ENCODE peak calls at places on chromosomes 4 and X, in five cellular contexts. K is endothelial cell, I is brain pericyte, J is cardiac septum, F is hypothalamus. T is an unnamed sample.

GRCh38 chr4:156568041-156568440 is 403.6 kb downstream of the PDGFC start:
- DNase-seq in J (no peak), I (no peak), F (no peak), K (no peak), T (no peak)

GRCh38 chr4:176988226-176988625 is 195.5 kb upstream of the VEGFC start:
- DNase-seq in I (peak), F (no peak), K (no peak), J (no peak), T (no peak)

GRCh38 chr4:169652535-169652934 is 32.2 kb downstream of the CLCN3 start:
- DNase-seq in K (no peak), J (no peak), I (no peak), F (no peak), T (no peak)

GRCh38 chrX:129634541-129634940 is 20.2 kb downstream of the APLN start:
- DNase-seq in J (no peak), F (peak), K (no peak), I (no peak), T (no peak)

GRCh38 chr4:1601852-1602525 is 82.1 kb downstream of the FAM53A start:
- DNase-seq in I (no peak), J (peak), K (no peak), F (no peak), T (no peak)

GRCh38 chr4:25283948-25284347 is 28.6 kb upstream of the ZCCHC4 start:
- DNase-seq in I (no peak), J (no peak), F (no peak), K (no peak), T (no peak)

GRCh38 chr4:182307746-182308145 is 64.5 kb downstream of the TENM3 start:
- DNase-seq in F (no peak), I (no peak), K (no peak), J (no peak), T (peak)

GRCh38 chrX:10749113-10749512 is 128.7 kb upstream of the MID1 start:
- DNase-seq in J (no peak), K (no peak), I (no peak), F (no peak), T (no peak)

GRCh38 chr4:146643812-146644401 is 5.2 kb downstream of the POU4F2 start:
- DNase-seq in F (no peak), I (no peak), J (no peak), K (no peak), T (no peak)

GRCh38 chrX:34859191-34859590 is 83.4 kb upstream of the FAM47B start:
- DNase-seq in F (no peak), K (no peak), I (no peak), J (no peak), T (no peak)

GRCh38 chr4:1337376-1337831 is 9.6 kb upstream of the UVSSA start:
- DNase-seq in I (no peak), K (no peak), F (no peak), J (no peak), T (no peak)

GRCh38 chrX:93354651-93355050 is 318.7 kb downstream of the NAP1L3 start:
- DNase-seq in F (no peak), I (no peak), J (no peak), K (no peak), T (no peak)

GRCh38 chr4:173478136-173478860 is 51.7 kb downstream of the HAND2 start:
- DNase-seq in I (no peak), K (no peak), J (no peak), F (no peak), T (no peak)

GRCh38 chrX:14675500-14675899 is 146.2 kb downstream of the GLRA2 start:
- DNase-seq in F (no peak), I (no peak), J (no peak), K (no peak), T (no peak)

GRCh38 chr4:186666252-186666651 is 57.4 kb downstream of the FAT1 start:
- DNase-seq in I (no peak), F (no peak), K (no peak), J (no peak), T (no peak)

GRCh38 chr4:82524570-82525152 is 37.1 kb downstream of the TMEM150C start:
- DNase-seq in J (no peak), K (no peak), I (no peak), F (no peak), T (no peak)

GRCh38 chrX:11787564-11787963 is 29.5 kb downstream of the MSL3 start:
- DNase-seq in J (peak), K (peak), I (peak), F (peak), T (peak)

GRCh38 chrX:30010471-30010870 is 204.9 kb upstream of the MAGEB2 start:
- DNase-seq in J (no peak), K (no peak), I (no peak), F (no peak), T (no peak)

GRCh38 chr4:25440478-25441030 is 63.5 kb downstream of the ANAPC4 start:
- DNase-seq in I (no peak), K (no peak), F (peak), J (no peak), T (peak)

GRCh38 chrX:132592880-132593279 is 104.0 kb upstream of the MBNL3 start:
- DNase-seq in F (peak), K (peak), I (no peak), J (no peak), T (peak)

GRCh38 chrX:103356897-103357296 is 591 bp downstream of the TCEAL9 start:
- DNase-seq in F (peak), J (no peak), K (peak), I (no peak), T (no peak)

GRCh38 chrX:114903618-114904017 is 113.8 kb downstream of the IL13RA2 start:
- DNase-seq in F (no peak), I (no peak), J (no peak), K (no peak), T (no peak)

GRCh38 chr4:176432811-176433540 is 113.2 kb downstream of the SPCS3 start:
- DNase-seq in K (no peak), I (peak), F (no peak), J (no peak), T (no peak)

GRCh38 chr4:3371581-3372001 is 70.2 kb upstream of the HGFAC start:
- DNase-seq in J (no peak), K (no peak), I (no peak), F (no peak), T (no peak)

GRCh38 chr4:40524642-40525041 is 105.0 kb downstream of the RBM47 start:
- DNase-seq in I (no peak), J (no peak), F (no peak), K (no peak), T (no peak)

GRCh38 chr4:6180841-6181631 is 19.3 kb downstream of the JAKMIP1 start:
- DNase-seq in I (no peak), J (no peak), K (no peak), F (no peak), T (no peak)

GRCh38 chr4:38160487-38161207 is 200.4 kb downstream of the PTTG2 start:
- DNase-seq in J (no peak), F (no peak), I (peak), K (no peak), T (no peak)

GRCh38 chrX:41164469-41164868 is 79.2 kb downstream of the USP9X start:
- DNase-seq in J (no peak), F (no peak), I (no peak), K (no peak), T (peak)

GRCh38 chrX:43707812-43708548 is 51.9 kb downstream of the MAOA start:
- DNase-seq in F (no peak), J (no peak), I (no peak), K (no peak), T (no peak)

GRCh38 chr4:99762728-99763127 is 53.9 kb upstream of the DAPP1 start:
- DNase-seq in F (no peak), K (no peak), J (no peak), I (no peak), T (no peak)

GRCh38 chr4:98686046-98686385 is 27.6 kb upstream of the TSPAN5 start:
- DNase-seq in J (no peak), F (no peak), K (no peak), I (no peak), T (no peak)

GRCh38 chrX:64150775-64151174 is 54.7 kb downstream of the AMER1 start:
- DNase-seq in F (no peak), J (no peak), K (no peak), I (no peak), T (no peak)

GRCh38 chr4:82217986-82218715 is 155.6 kb downstream of the HNRNPD start:
- DNase-seq in I (no peak), J (no peak), F (peak), K (no peak), T (no peak)

GRCh38 chr4:124903995-124904722 is 191.6 kb upstream of the ANKRD50 start:
- DNase-seq in I (peak), K (no peak), J (no peak), F (no peak), T (no peak)

GRCh38 chr4:16717266-16717970 is 181.0 kb downstream of the LDB2 start:
- DNase-seq in J (no peak), I (no peak), K (no peak), F (no peak), T (no peak)

GRCh38 chr4:76251448-76252270 is at the start of gene FAM47E:
- DNase-seq in F (peak), I (no peak), J (peak), K (peak), T (peak)